ENCODE peak calls at places on chromosomes 13 and 19, in five cellular contexts. N is WTC11; S is cardiac muscle cell; K is activated CD8-positive, alpha-beta memory T cell treated with anti-CD3 and anti-CD28 coated beads for 48 hours; P is mucosa of descending colon. R is an unnamed sample.
A peak's percentile ranks its signal among the peaks of the same experiment; 100 is the strongest.

GRCh38 chr19:6774821-6775707 is 2.6 kb downstream of the VAV1 start:
- DNase-seq in K (no peak), N (no peak), P (no peak), S (peak; percentile 66), R (no peak)

GRCh38 chr19:53079313-53079924 is 23.8 kb downstream of the ZNF160 start:
- DNase-seq in N (no peak), K (no peak), P (no peak), S (no peak), R (no peak)

GRCh38 chr13:29858667-29859066 is 8.2 kb upstream of the UBL3 start:
- DNase-seq in S (no peak), K (no peak), N (no peak), P (no peak), R (no peak)

GRCh38 chr13:110349239-110349638 is 42.2 kb downstream of the COL4A2 start:
- DNase-seq in K (no peak), P (no peak), S (no peak), N (no peak), R (no peak)

GRCh38 chr19:31316201-31316951 is 32.9 kb downstream of the TSHZ3 start:
- DNase-seq in P (peak; percentile 21), S (peak; percentile 79), K (no peak), N (no peak), R (no peak)

GRCh38 chr13:44989941-44990340 is 603 bp downstream of the GPALPP1 start:
- DNase-seq in P (peak; percentile 17), N (no peak), K (no peak), S (peak; percentile 5), R (no peak)

GRCh38 chr19:43799502-43800142 is 2.6 kb downstream of the LYPD5 start:
- DNase-seq in P (peak; percentile 53), S (no peak), N (no peak), K (no peak), R (no peak)

GRCh38 chr13:50326746-50327145 is 311.5 kb downstream of the KCNRG start:
- DNase-seq in K (no peak), S (no peak), N (no peak), P (no peak), R (no peak)

GRCh38 chr19:7522072-7522922 is at the start of gene MCOLN1:
- DNase-seq in N (peak; percentile 100), K (peak; percentile 99), P (peak; percentile 100), S (peak; percentile 98), R (peak; percentile 99)

GRCh38 chr13:111469916-111470506 is 149.6 kb downstream of the TEX29 start:
- DNase-seq in K (no peak), P (no peak), N (no peak), S (no peak), R (no peak)